ENCODE peak calls at places on chromosome 4, in seven cellular contexts. K is NCI-H2081, Y is testis, M is KBM-7, O is AG08396, H is RCC 7860, L is upper lobe of right lung. B is an unnamed sample.

GRCh38 chr4:127856485-127857447 is 23.9 kb upstream of the PLK4 start:
- DNase-seq in M (no peak), L (no peak), H (peak; percentile 17), Y (no peak), O (peak; percentile 70), K (no peak), B (no peak)

GRCh38 chr4:76904646-76905190 is 6.8 kb upstream of the SOWAHB start:
- DNase-seq in K (no peak), L (no peak), O (no peak), Y (no peak), M (no peak), H (no peak), B (no peak)

GRCh38 chr4:37828843-37829242 is 2.4 kb downstream of the PGM2 start:
- DNase-seq in L (no peak), Y (no peak), O (no peak), M (no peak), H (no peak), K (no peak), B (no peak)

GRCh38 chr4:104642521-104642920 is 147.8 kb upstream of the CXXC4 start:
- DNase-seq in O (no peak), Y (no peak), M (no peak), K (no peak), H (no peak), L (no peak), B (no peak)

GRCh38 chr4:6020633-6021032 is 2.4 kb upstream of the C4orf50 start:
- DNase-seq in M (no peak), O (no peak), Y (no peak), L (no peak), K (no peak), H (no peak), B (no peak)

GRCh38 chr4:125085-125820 is 952 bp downstream of the ZNF718 start:
- DNase-seq in L (peak; percentile 73), Y (peak; percentile 83), K (peak; percentile 61), H (no peak), M (peak; percentile 67), O (no peak), B (no peak)

GRCh38 chr4:25938251-25939186 is 24.5 kb downstream of the SMIM20 start:
- DNase-seq in O (peak; percentile 46), Y (no peak), M (no peak), K (no peak), L (no peak), H (no peak), B (no peak)

GRCh38 chr4:124694961-124695598 is 17.5 kb downstream of the ANKRD50 start:
- DNase-seq in K (no peak), O (no peak), M (no peak), Y (no peak), H (no peak), L (no peak), B (no peak)

GRCh38 chr4:1863297-1864033 is 7.5 kb upstream of the LETM1 start:
- DNase-seq in O (no peak), H (no peak), M (no peak), L (no peak), Y (no peak), K (no peak), B (no peak)

GRCh38 chr4:3218824-3219760 is 29.9 kb upstream of the MSANTD1 start:
- DNase-seq in L (no peak), O (no peak), K (no peak), M (no peak), Y (no peak), H (no peak), B (peak; percentile 26)

GRCh38 chr4:145406970-145407369 is 74.7 kb upstream of the SMAD1 start:
- DNase-seq in Y (no peak), H (no peak), O (no peak), L (no peak), K (no peak), M (no peak), B (no peak)

GRCh38 chr4:15003441-15003890 is 1.2 kb downstream of the CPEB2 start:
- DNase-seq in K (peak; percentile 52), L (peak; percentile 85), M (peak; percentile 42), H (no peak), Y (peak; percentile 38), O (peak; percentile 53), B (peak; percentile 63)

GRCh38 chr4:121594796-121595526 is 101.8 kb downstream of the ANXA5 start:
- DNase-seq in O (peak; percentile 5), H (peak; percentile 86), Y (no peak), L (no peak), K (no peak), M (no peak), B (no peak)

GRCh38 chr4:89099034-89099433 is 12.3 kb upstream of the TIGD2 start:
- DNase-seq in L (no peak), H (no peak), O (no peak), M (no peak), Y (no peak), K (no peak), B (no peak)

GRCh38 chr4:10179957-10180602 is 63.5 kb upstream of the WDR1 start:
- DNase-seq in Y (no peak), M (no peak), L (no peak), K (no peak), H (peak; percentile 45), O (peak; percentile 44), B (no peak)